ENCODE peak calls at places on chromosomes 6 and 20, in five cellular contexts. W, A, D, X and O are unnamed samples.

GRCh38 chr6:167825059-167825758 is 1.5 kb upstream of the AFDN start:
- DNase-seq in D (no peak), W (no peak), X (no peak), A (no peak), O (no peak)

GRCh38 chr20:47790032-47790965 is 5.0 kb upstream of the SULF2 start:
- DNase-seq in W (no peak), X (no peak), D (no peak), A (no peak), O (peak)

GRCh38 chr20:64095927-64096326 is 11.4 kb downstream of the NPBWR2 start:
- DNase-seq in A (no peak), D (no peak), W (no peak), X (no peak), O (no peak)

GRCh38 chr6:157613011-157613522 is 210.0 kb upstream of the SNX9 start:
- DNase-seq in X (no peak), A (peak), D (no peak), W (no peak), O (peak)

GRCh38 chr6:31541059-31541657 is 645 bp downstream of the DDX39B start:
- DNase-seq in W (peak), X (peak), A (no peak), D (peak), O (no peak)

GRCh38 chr20:57258055-57258454 is 8.4 kb downstream of the BMP7 start:
- DNase-seq in A (no peak), X (no peak), W (no peak), D (no peak), O (no peak)

GRCh38 chr6:154218336-154218735 is 138.3 kb downstream of the IPCEF1 start:
- DNase-seq in D (no peak), W (no peak), A (no peak), X (no peak), O (no peak)

GRCh38 chr6:107786709-107787588 is 37.2 kb downstream of the SCML4 start:
- DNase-seq in A (no peak), D (no peak), X (no peak), W (no peak), O (no peak)

GRCh38 chr6:44341095-44341890 is 1.2 kb upstream of the SPATS1 start:
- DNase-seq in W (no peak), D (no peak), A (no peak), X (no peak), O (no peak)